ENCODE peak calls at places on chromosomes 5 and 9, in six cellular contexts. One of them, this sample, is unnamed.

GRCh38 chr9:14903040-14903439 is 7.2 kb downstream of the FREM1 start:
- DNase-seq in upper lobe of left lung: no peak
- DNase-seq in neural progenitor cell: no peak
- DNase-seq in lower lobe of right lung: no peak
- DNase-seq in adrenal gland: no peak
- DNase-seq in heart right ventricle: no peak
- DNase-seq in this sample: no peak

GRCh38 chr9:95108777-95109176 is 208.7 kb downstream of the FANCC start:
- DNase-seq in upper lobe of left lung: no peak
- DNase-seq in neural progenitor cell: no peak
- DNase-seq in lower lobe of right lung: no peak
- DNase-seq in adrenal gland: no peak
- DNase-seq in heart right ventricle: no peak
- DNase-seq in this sample: no peak

GRCh38 chr5:68683632-68684035 is 410.2 kb upstream of the SLC30A5 start:
- DNase-seq in upper lobe of left lung: no peak
- DNase-seq in neural progenitor cell: no peak
- DNase-seq in lower lobe of right lung: no peak
- DNase-seq in adrenal gland: peak; percentile 59
- DNase-seq in heart right ventricle: no peak
- DNase-seq in this sample: no peak

GRCh38 chr5:58410441-58410840 is 49.4 kb downstream of the PLK2 start:
- DNase-seq in upper lobe of left lung: no peak
- DNase-seq in neural progenitor cell: no peak
- DNase-seq in lower lobe of right lung: no peak
- DNase-seq in adrenal gland: no peak
- DNase-seq in heart right ventricle: no peak
- DNase-seq in this sample: no peak

GRCh38 chr5:143775258-143775657 is 36.7 kb upstream of the HMHB1 start:
- DNase-seq in upper lobe of left lung: no peak
- DNase-seq in neural progenitor cell: no peak
- DNase-seq in lower lobe of right lung: no peak
- DNase-seq in adrenal gland: no peak
- DNase-seq in heart right ventricle: no peak
- DNase-seq in this sample: no peak

GRCh38 chr5:162067138-162067537 is 435 bp upstream of the GABRG2 start:
- DNase-seq in upper lobe of left lung: no peak
- DNase-seq in neural progenitor cell: no peak
- DNase-seq in lower lobe of right lung: no peak
- DNase-seq in adrenal gland: no peak
- DNase-seq in heart right ventricle: no peak
- DNase-seq in this sample: no peak

GRCh38 chr5:156295434-156295833 is 31.5 kb upstream of the SGCD start:
- DNase-seq in upper lobe of left lung: no peak
- DNase-seq in neural progenitor cell: no peak
- DNase-seq in lower lobe of right lung: no peak
- DNase-seq in adrenal gland: no peak
- DNase-seq in heart right ventricle: no peak
- DNase-seq in this sample: no peak

GRCh38 chr9:134571946-134572914 is 69.4 kb upstream of the COL5A1 start:
- DNase-seq in upper lobe of left lung: peak; percentile 60
- DNase-seq in neural progenitor cell: no peak
- DNase-seq in lower lobe of right lung: peak; percentile 28
- DNase-seq in adrenal gland: peak; percentile 18
- DNase-seq in heart right ventricle: no peak
- DNase-seq in this sample: peak; percentile 12

GRCh38 chr5:142255831-142256230 is 69.0 kb downstream of the SPRY4 start:
- DNase-seq in upper lobe of left lung: no peak
- DNase-seq in neural progenitor cell: no peak
- DNase-seq in lower lobe of right lung: no peak
- DNase-seq in adrenal gland: no peak
- DNase-seq in heart right ventricle: no peak
- DNase-seq in this sample: no peak

GRCh38 chr5:115875447-115875846 is 33.7 kb downstream of the AP3S1 start:
- DNase-seq in upper lobe of left lung: no peak
- DNase-seq in neural progenitor cell: peak; percentile 26
- DNase-seq in lower lobe of right lung: no peak
- DNase-seq in adrenal gland: no peak
- DNase-seq in heart right ventricle: no peak
- DNase-seq in this sample: no peak

GRCh38 chr5:150588495-150588890 is 52.0 kb upstream of the SYNPO start:
- DNase-seq in upper lobe of left lung: no peak
- DNase-seq in neural progenitor cell: no peak
- DNase-seq in lower lobe of right lung: no peak
- DNase-seq in adrenal gland: no peak
- DNase-seq in heart right ventricle: no peak
- DNase-seq in this sample: no peak

GRCh38 chr5:111935022-111935421 is 178.0 kb upstream of the NREP start:
- DNase-seq in upper lobe of left lung: no peak
- DNase-seq in neural progenitor cell: peak; percentile 6
- DNase-seq in lower lobe of right lung: no peak
- DNase-seq in adrenal gland: no peak
- DNase-seq in heart right ventricle: no peak
- DNase-seq in this sample: no peak
- H3K4me1 ChIP-seq in upper lobe of left lung: no peaks in the 10 kb centered on the region
- H3K4me1 ChIP-seq in neural progenitor cell: peaks cover 15% of the 10 kb centered on the region
- H3K4me1 ChIP-seq in lower lobe of right lung: no peaks in the 10 kb centered on the region
- H3K4me1 ChIP-seq in adrenal gland: no peaks in the 10 kb centered on the region
- H3K4me1 ChIP-seq in heart right ventricle: peaks cover 17% of the 10 kb centered on the region
- H3K4me1 ChIP-seq in this sample: no peaks in the 10 kb centered on the region

GRCh38 chr5:18003784-18004183 is 369.5 kb downstream of the TAF11L14 start:
- DNase-seq in upper lobe of left lung: no peak
- DNase-seq in neural progenitor cell: no peak
- DNase-seq in lower lobe of right lung: no peak
- DNase-seq in adrenal gland: no peak
- DNase-seq in heart right ventricle: no peak
- DNase-seq in this sample: no peak

GRCh38 chr5:18010053-18010452 is 375.8 kb downstream of the TAF11L14 start:
- DNase-seq in upper lobe of left lung: no peak
- DNase-seq in neural progenitor cell: peak; percentile 22
- DNase-seq in lower lobe of right lung: no peak
- DNase-seq in adrenal gland: no peak
- DNase-seq in heart right ventricle: no peak
- DNase-seq in this sample: no peak

GRCh38 chr5:18003312-18003711 is 369.1 kb downstream of the TAF11L14 start:
- DNase-seq in upper lobe of left lung: no peak
- DNase-seq in neural progenitor cell: no peak
- DNase-seq in lower lobe of right lung: no peak
- DNase-seq in adrenal gland: no peak
- DNase-seq in heart right ventricle: no peak
- DNase-seq in this sample: no peak

DNA sequence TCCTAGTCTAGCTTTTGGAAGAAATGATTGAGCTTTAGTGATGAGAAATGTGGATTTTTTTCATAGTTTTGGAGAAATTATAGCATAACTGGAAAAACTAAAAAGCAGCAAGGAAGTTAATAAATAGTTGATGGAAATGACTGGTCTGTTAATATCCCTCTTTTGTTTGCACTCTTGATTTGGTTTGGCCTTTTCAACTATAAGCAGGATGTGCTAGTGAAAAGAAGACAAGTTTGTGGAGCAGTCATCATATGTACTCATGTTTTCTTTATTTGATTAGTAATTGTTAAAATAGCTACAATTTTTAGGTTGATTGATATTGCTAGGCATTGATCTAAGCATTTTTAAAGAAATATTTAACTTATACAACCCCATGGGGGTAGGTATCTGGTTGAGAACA is 374.7 kb downstream of the TAF11L14 start:
- DNase-seq in upper lobe of left lung: no peak
- DNase-seq in neural progenitor cell: no peak
- DNase-seq in lower lobe of right lung: no peak
- DNase-seq in adrenal gland: no peak
- DNase-seq in heart right ventricle: no peak
- DNase-seq in this sample: no peak
- H3K9me3 ChIP-seq in upper lobe of left lung: no peaks in the 10 kb centered on the region
- H3K9me3 ChIP-seq in neural progenitor cell: no peaks in the 10 kb centered on the region
- H3K9me3 ChIP-seq in lower lobe of right lung: no peaks in the 10 kb centered on the region
- H3K9me3 ChIP-seq in adrenal gland: no peaks in the 10 kb centered on the region
- H3K9me3 ChIP-seq in heart right ventricle: no peaks in the 10 kb centered on the region
- H3K9me3 ChIP-seq in this sample: no peaks in the 10 kb centered on the region

GRCh38 chr9:125748511-125749099 is 1.4 kb downstream of the PBX3 start:
- DNase-seq in upper lobe of left lung: peak; percentile 84
- DNase-seq in neural progenitor cell: peak; percentile 83
- DNase-seq in lower lobe of right lung: no peak
- DNase-seq in adrenal gland: peak; percentile 38
- DNase-seq in heart right ventricle: peak; percentile 13
- DNase-seq in this sample: peak; percentile 21

GRCh38 chr9:125752070-125752628 is 5.0 kb downstream of the PBX3 start:
- DNase-seq in upper lobe of left lung: no peak
- DNase-seq in neural progenitor cell: peak; percentile 24
- DNase-seq in lower lobe of right lung: no peak
- DNase-seq in adrenal gland: no peak
- DNase-seq in heart right ventricle: no peak
- DNase-seq in this sample: peak; percentile 51

GRCh38 chr9:125749287-125749935 is 2.2 kb downstream of the PBX3 start:
- DNase-seq in upper lobe of left lung: no peak
- DNase-seq in neural progenitor cell: no peak
- DNase-seq in lower lobe of right lung: no peak
- DNase-seq in adrenal gland: no peak
- DNase-seq in heart right ventricle: no peak
- DNase-seq in this sample: no peak

GRCh38 chr9:125750656-125751035 is 3.5 kb downstream of the PBX3 start:
- DNase-seq in upper lobe of left lung: no peak
- DNase-seq in neural progenitor cell: peak; percentile 81
- DNase-seq in lower lobe of right lung: no peak
- DNase-seq in adrenal gland: no peak
- DNase-seq in heart right ventricle: no peak
- DNase-seq in this sample: peak; percentile 74

DNA sequence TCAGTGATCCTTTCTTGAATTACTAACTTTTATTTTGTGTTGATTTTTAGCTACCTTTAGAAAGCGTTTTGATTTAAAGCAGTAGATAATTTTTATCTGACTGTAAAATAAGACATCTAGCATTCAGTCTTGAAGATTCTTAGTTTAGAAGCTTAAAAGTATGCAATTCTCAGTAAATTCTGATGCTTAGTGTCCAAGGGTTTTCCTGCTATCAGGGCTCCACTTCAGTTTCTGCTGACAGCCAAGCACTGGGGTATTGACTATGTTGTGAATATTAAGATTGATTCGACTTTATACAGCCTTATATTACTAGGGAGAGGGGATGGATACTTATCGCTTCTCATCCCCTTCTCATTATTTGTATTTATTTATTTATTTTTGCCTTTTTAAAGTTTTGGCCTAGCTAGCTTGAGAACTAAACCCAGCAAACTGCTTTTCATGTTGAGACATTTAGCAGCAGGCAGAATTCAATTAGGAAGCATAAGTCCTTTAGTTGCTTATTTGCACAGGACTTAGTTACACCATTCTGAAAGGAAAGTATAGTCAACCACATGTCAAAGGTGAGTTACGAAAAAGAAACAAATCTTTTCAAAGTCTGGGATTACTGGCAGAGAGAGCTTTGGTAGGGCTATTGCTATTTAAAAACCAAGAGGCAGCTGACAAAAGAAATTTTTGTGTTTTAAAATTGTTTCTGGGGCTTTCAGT is 2.9 kb downstream of the PBX3 start:
- DNase-seq in upper lobe of left lung: no peak
- DNase-seq in neural progenitor cell: no peak
- DNase-seq in lower lobe of right lung: no peak
- DNase-seq in adrenal gland: no peak
- DNase-seq in heart right ventricle: no peak
- DNase-seq in this sample: peak; percentile 98
- H3K4me3 ChIP-seq in upper lobe of left lung: no peak overlapping the region
- H3K4me3 ChIP-seq in neural progenitor cell: peak overlapping the region; percentile 92
- H3K4me3 ChIP-seq in lower lobe of right lung: peak overlapping the region; percentile 90
- H3K4me3 ChIP-seq in adrenal gland: no peak overlapping the region
- H3K4me3 ChIP-seq in heart right ventricle: peak overlapping the region; percentile 88
- H3K4me3 ChIP-seq in this sample: peak overlapping the region; percentile 60

DNA sequence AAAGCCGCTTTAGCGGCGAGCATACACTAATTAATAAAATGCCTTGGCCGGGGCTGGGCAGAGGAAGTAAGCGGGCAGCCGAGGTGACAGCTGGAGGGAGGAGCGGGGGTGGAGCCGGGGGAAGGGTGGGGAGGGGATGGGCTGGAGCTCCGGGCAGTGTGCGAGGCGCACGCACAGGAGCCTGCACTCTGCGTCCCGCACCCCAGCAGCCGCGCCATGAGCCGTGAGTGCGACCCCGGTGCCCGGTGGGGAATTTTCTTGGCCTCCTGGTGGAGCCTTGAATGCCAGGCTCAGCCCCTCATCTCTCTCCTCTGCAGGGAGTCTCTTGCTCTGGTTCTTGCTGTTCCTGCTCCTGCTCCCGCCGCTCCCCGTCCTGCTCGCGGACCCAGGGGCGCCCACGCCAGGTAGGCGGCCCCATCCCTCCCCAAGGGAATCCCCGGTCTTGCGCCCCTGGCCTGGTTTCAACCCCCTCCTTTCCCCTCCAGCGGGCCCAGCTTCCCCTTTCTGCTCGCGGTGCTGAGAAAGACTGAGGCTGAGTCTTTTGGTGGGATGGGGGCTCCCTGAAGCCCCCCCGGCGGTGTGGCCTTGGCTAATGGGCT is at the start of gene PTGS1:
- DNase-seq in upper lobe of left lung: peak; percentile 85
- DNase-seq in neural progenitor cell: peak; percentile 74
- DNase-seq in lower lobe of right lung: peak; percentile 71
- DNase-seq in adrenal gland: no peak
- DNase-seq in heart right ventricle: peak; percentile 63
- DNase-seq in this sample: peak; percentile 5
- H3K4me1 ChIP-seq in upper lobe of left lung: peaks cover 29% of the 10 kb centered on the region
- H3K4me1 ChIP-seq in neural progenitor cell: peaks cover 13% of the 10 kb centered on the region
- H3K4me1 ChIP-seq in lower lobe of right lung: peaks cover 32% of the 10 kb centered on the region
- H3K4me1 ChIP-seq in adrenal gland: peaks cover 15% of the 10 kb centered on the region
- H3K4me1 ChIP-seq in heart right ventricle: peaks cover 28% of the 10 kb centered on the region
- H3K4me1 ChIP-seq in this sample: peaks cover 4% of the 10 kb centered on the region

GRCh38 chr9:88043647-88044046 is 69.3 kb upstream of the CDK20 start:
- DNase-seq in upper lobe of left lung: no peak
- DNase-seq in neural progenitor cell: peak; percentile 25
- DNase-seq in lower lobe of right lung: no peak
- DNase-seq in adrenal gland: no peak
- DNase-seq in heart right ventricle: no peak
- DNase-seq in this sample: no peak

GRCh38 chr9:88037285-88037845 is 63.0 kb upstream of the CDK20 start:
- DNase-seq in upper lobe of left lung: no peak
- DNase-seq in neural progenitor cell: peak; percentile 55
- DNase-seq in lower lobe of right lung: no peak
- DNase-seq in adrenal gland: no peak
- DNase-seq in heart right ventricle: no peak
- DNase-seq in this sample: no peak

GRCh38 chr9:88045686-88046085 is 71.4 kb upstream of the CDK20 start:
- DNase-seq in upper lobe of left lung: no peak
- DNase-seq in neural progenitor cell: no peak
- DNase-seq in lower lobe of right lung: no peak
- DNase-seq in adrenal gland: no peak
- DNase-seq in heart right ventricle: no peak
- DNase-seq in this sample: no peak

GRCh38 chr9:88044200-88044599 is 69.9 kb upstream of the CDK20 start:
- DNase-seq in upper lobe of left lung: no peak
- DNase-seq in neural progenitor cell: peak; percentile 12
- DNase-seq in lower lobe of right lung: no peak
- DNase-seq in adrenal gland: no peak
- DNase-seq in heart right ventricle: no peak
- DNase-seq in this sample: no peak

DNA sequence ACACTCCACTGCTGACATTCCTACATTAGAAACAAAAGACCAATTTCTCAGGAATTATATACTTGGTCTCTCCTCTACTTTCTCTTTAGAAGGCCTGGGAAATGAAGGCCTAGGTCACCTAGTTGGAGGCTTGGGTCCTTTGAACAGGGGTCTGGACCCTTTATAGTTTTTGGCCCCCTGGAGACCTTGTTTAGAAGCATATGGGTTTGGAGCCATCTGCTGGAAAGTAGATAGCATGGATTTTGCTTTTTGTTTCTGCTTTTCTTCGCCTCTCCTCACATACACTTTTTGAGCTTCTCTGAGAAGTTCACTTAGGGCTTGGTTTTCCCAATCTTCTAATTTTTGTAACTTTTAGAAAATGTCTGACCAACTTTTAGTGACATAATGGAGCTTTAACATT is 67.1 kb upstream of the CDK20 start:
- DNase-seq in upper lobe of left lung: no peak
- DNase-seq in neural progenitor cell: peak; percentile 57
- DNase-seq in lower lobe of right lung: no peak
- DNase-seq in adrenal gland: no peak
- DNase-seq in heart right ventricle: no peak
- DNase-seq in this sample: no peak
- H3K9me3 ChIP-seq in upper lobe of left lung: peaks cover 39% of the 10 kb centered on the region
- H3K9me3 ChIP-seq in neural progenitor cell: no peaks in the 10 kb centered on the region
- H3K9me3 ChIP-seq in lower lobe of right lung: peaks cover 34% of the 10 kb centered on the region
- H3K9me3 ChIP-seq in adrenal gland: no peaks in the 10 kb centered on the region
- H3K9me3 ChIP-seq in heart right ventricle: no peaks in the 10 kb centered on the region
- H3K9me3 ChIP-seq in this sample: no peaks in the 10 kb centered on the region